ENCODE peak calls at places on chromosomes 5 and 9, in ten cellular contexts. H is stimulated activated CD4-positive, alpha-beta T cell treated with anti-CD3 and anti-CD28 coated beads, Interleukin-1b, Interleukin-23, amount 100 ng/mL, for 1 hour; S is aorta; B is T-cell; O is AG04450; Y is heart right ventricle; Z is kidney; N is LoVo; F is epithelial cell of esophagus; D is GM04503. V is an unnamed sample.
A peak's percentile ranks its signal among the peaks of the same experiment; 100 is the strongest.

GRCh38 chr5:160333726-160334125 is 21.4 kb upstream of the CCNJL start:
- DNase-seq in H (no peak), S (no peak), B (no peak), O (no peak), Y (no peak), Z (no peak), N (no peak), F (peak; percentile 85), D (peak; percentile 18), V (no peak)

GRCh38 chr9:130682490-130683121 is 11.0 kb upstream of the EXOSC2 start:
- DNase-seq in H (peak; percentile 39), S (peak; percentile 93), B (peak; percentile 60), O (no peak), Y (peak; percentile 74), Z (peak; percentile 89), N (peak; percentile 92), F (peak; percentile 82), D (no peak), V (peak; percentile 75)

GRCh38 chr5:143355710-143356109 is 47.8 kb downstream of the NR3C1 start:
- DNase-seq in H (no peak), S (no peak), B (peak; percentile 46), O (peak; percentile 85), Y (peak; percentile 87), Z (peak; percentile 77), N (peak; percentile 95), F (peak; percentile 98), D (peak; percentile 61), V (peak; percentile 82)

GRCh38 chr9:107712390-107712789 is 222.8 kb upstream of the KLF4 start:
- DNase-seq in H (no peak), S (no peak), B (no peak), O (no peak), Y (no peak), Z (no peak), N (peak; percentile 71), F (peak; percentile 91), D (no peak), V (no peak)

GRCh38 chr9:13478637-13479036 is 199.1 kb upstream of the MPDZ start:
- DNase-seq in H (no peak), S (no peak), B (no peak), O (no peak), Y (no peak), Z (no peak), N (no peak), F (no peak), D (no peak), V (no peak)

GRCh38 chr5:68548959-68549676 is 333.6 kb downstream of the PIK3R1 start:
- DNase-seq in H (no peak), S (no peak), B (no peak), O (peak; percentile 76), Y (no peak), Z (no peak), N (no peak), F (peak; percentile 77), D (no peak), V (no peak)

GRCh38 chr9:29044959-29045358 is 1471.7 kb upstream of the C9orf72 start:
- DNase-seq in H (no peak), S (no peak), B (no peak), O (no peak), Y (no peak), Z (no peak), N (no peak), F (peak; percentile 94), D (no peak), V (no peak)

GRCh38 chr5:180684623-180685161 is 35.3 kb upstream of the FLT4 start:
- DNase-seq in H (no peak), S (no peak), B (peak; percentile 18), O (no peak), Y (no peak), Z (no peak), N (no peak), F (no peak), D (no peak), V (no peak)

GRCh38 chr5:160938532-160938931 is 86.5 kb upstream of the ATP10B start:
- DNase-seq in H (no peak), S (no peak), B (no peak), O (no peak), Y (peak; percentile 8), Z (peak; percentile 83), N (no peak), F (peak; percentile 95), D (no peak), V (peak; percentile 78)

GRCh38 chr5:8184455-8185063 is 315.6 kb downstream of the MTRR start:
- DNase-seq in H (peak; percentile 10), S (peak; percentile 78), B (no peak), O (peak; percentile 3), Y (no peak), Z (no peak), N (peak; percentile 66), F (peak; percentile 27), D (no peak), V (no peak)

GRCh38 chr5:115545065-115545882 is 699 bp upstream of the FEM1C start:
- DNase-seq in H (no peak), S (no peak), B (peak; percentile 13), O (no peak), Y (no peak), Z (no peak), N (no peak), F (no peak), D (no peak), V (no peak)

GRCh38 chr9:6351757-6352156 is 23.6 kb downstream of the TPD52L3 start:
- DNase-seq in H (no peak), S (no peak), B (no peak), O (no peak), Y (no peak), Z (no peak), N (no peak), F (no peak), D (no peak), V (no peak)

GRCh38 chr9:128923493-128923883 is 2.7 kb downstream of the PHYHD1 start:
- DNase-seq in H (no peak), S (no peak), B (no peak), O (no peak), Y (no peak), Z (no peak), N (no peak), F (no peak), D (no peak), V (no peak)

GRCh38 chr9:130570200-130570599 is 9.2 kb upstream of the FUBP3 start:
- DNase-seq in H (no peak), S (no peak), B (no peak), O (no peak), Y (no peak), Z (no peak), N (peak; percentile 38), F (peak; percentile 46), D (peak; percentile 6), V (no peak)

GRCh38 chr5:143004361-143004802 is 234.2 kb downstream of the ARHGAP26 start:
- DNase-seq in H (no peak), S (no peak), B (no peak), O (no peak), Y (no peak), Z (no peak), N (no peak), F (no peak), D (no peak), V (no peak)

GRCh38 chr5:38670878-38671277 is 114.4 kb upstream of the LIFR start:
- DNase-seq in H (no peak), S (no peak), B (no peak), O (no peak), Y (no peak), Z (no peak), N (no peak), F (peak; percentile 19), D (peak; percentile 20), V (no peak)

GRCh38 chr5:36944607-36945225 is 68.1 kb downstream of the NIPBL start:
- DNase-seq in H (no peak), S (no peak), B (no peak), O (peak; percentile 24), Y (no peak), Z (no peak), N (peak; percentile 64), F (peak; percentile 77), D (no peak), V (no peak)

GRCh38 chr5:73417307-73418035 is 31.1 kb downstream of the FOXD1 start:
- DNase-seq in H (no peak), S (no peak), B (no peak), O (no peak), Y (no peak), Z (no peak), N (no peak), F (no peak), D (no peak), V (no peak)

GRCh38 chr9:137673871-137674270 is 55.1 kb downstream of the EHMT1 start:
- DNase-seq in H (no peak), S (no peak), B (no peak), O (no peak), Y (no peak), Z (no peak), N (no peak), F (no peak), D (no peak), V (no peak)

GRCh38 chr5:124162782-124163532 is 583.5 kb downstream of the ZNF608 start:
- DNase-seq in H (no peak), S (no peak), B (no peak), O (no peak), Y (peak; percentile 32), Z (no peak), N (peak; percentile 33), F (peak; percentile 61), D (no peak), V (no peak)

GRCh38 chr9:68560131-68560844 is 19.6 kb upstream of the TMEM252 start:
- DNase-seq in H (peak; percentile 17), S (no peak), B (peak; percentile 20), O (peak; percentile 39), Y (peak; percentile 42), Z (peak; percentile 84), N (no peak), F (no peak), D (no peak), V (peak; percentile 43)

GRCh38 chr5:180648658-180649296 is 623 bp downstream of the FLT4 start:
- DNase-seq in H (no peak), S (no peak), B (peak; percentile 28), O (no peak), Y (no peak), Z (no peak), N (no peak), F (no peak), D (no peak), V (no peak)

V was measured in mucosa of gallbladder.